ENCODE peak calls at places on chromosomes 7 and 10, in six cellular contexts. K, C, M, J, H and P are unnamed samples.

GRCh38 chr10:50325449-50326188 is 74.3 kb upstream of the ASAH2 start:
- DNase-seq in K (peak), C (peak), M (no peak), J (peak), H (peak), P (peak)

GRCh38 chr7:41637051-41637450 is 65.8 kb downstream of the INHBA start:
- DNase-seq in K (no peak), C (peak), M (no peak), J (no peak), H (no peak), P (no peak)

GRCh38 chr7:38463277-38464224 is 167.6 kb downstream of the AMPH start:
- DNase-seq in K (peak), C (peak), M (no peak), J (peak), H (peak), P (peak)

GRCh38 chr10:120891367-120891766 is 40.2 kb downstream of the WDR11 start:
- DNase-seq in K (no peak), C (no peak), M (no peak), J (no peak), H (no peak), P (no peak)

GRCh38 chr7:5388905-5389433 is 34.7 kb downstream of the TNRC18 start:
- DNase-seq in K (no peak), C (no peak), M (no peak), J (no peak), H (no peak), P (no peak)

GRCh38 chr10:323651-324293 is 188.5 kb downstream of the ZMYND11 start:
- DNase-seq in K (peak), C (peak), M (no peak), J (peak), H (peak), P (peak)

GRCh38 chr10:32413513-32413912 is 32.4 kb upstream of the CCDC7 start:
- DNase-seq in K (no peak), C (peak), M (no peak), J (peak), H (no peak), P (peak)

GRCh38 chr7:98423043-98423442 is 22.2 kb upstream of the BAIAP2L1 start:
- DNase-seq in K (no peak), C (peak), M (no peak), J (no peak), H (no peak), P (no peak)

GRCh38 chr7:101171442-101171837 is 6.1 kb upstream of the VGF start:
- DNase-seq in K (no peak), C (no peak), M (no peak), J (no peak), H (no peak), P (no peak)

GRCh38 chr7:129781856-129782256 is 170.3 kb downstream of the NRF1 start:
- DNase-seq in K (peak), C (no peak), M (peak), J (no peak), H (no peak), P (no peak)

GRCh38 chr7:96596120-96596826 is 113.4 kb downstream of the SEM1 start:
- DNase-seq in K (peak), C (peak), M (peak), J (no peak), H (no peak), P (peak)

GRCh38 chr10:123249894-123250293 is 95.7 kb downstream of the BUB3 start:
- DNase-seq in K (no peak), C (peak), M (no peak), J (no peak), H (no peak), P (no peak)

GRCh38 chr10:31095677-31096076 is 64.0 kb upstream of the ZNF438 start:
- DNase-seq in K (no peak), C (no peak), M (no peak), J (no peak), H (no peak), P (no peak)

GRCh38 chr10:94279835-94280709 is 82.7 kb downstream of the NOC3L start:
- DNase-seq in K (peak), C (peak), M (peak), J (no peak), H (peak), P (peak)

GRCh38 chr7:108034586-108034985 is 31.6 kb upstream of the LAMB1 start:
- DNase-seq in K (peak), C (no peak), M (no peak), J (no peak), H (no peak), P (no peak)

GRCh38 chr10:95275726-95276366 is 15.0 kb downstream of the PDLIM1 start:
- DNase-seq in K (peak), C (peak), M (no peak), J (no peak), H (no peak), P (no peak)

GRCh38 chr7:23074443-23075244 is 30.9 kb upstream of the KLHL7 start:
- DNase-seq in K (no peak), C (no peak), M (no peak), J (no peak), H (no peak), P (no peak)

GRCh38 chr10:80583681-80584080 is 46.0 kb downstream of the SH2D4B start:
- DNase-seq in K (no peak), C (no peak), M (no peak), J (no peak), H (no peak), P (no peak)

GRCh38 chr10:124650820-124651401 is 93.3 kb downstream of the FAM53B start:
- DNase-seq in K (no peak), C (no peak), M (no peak), J (no peak), H (no peak), P (no peak)

GRCh38 chr7:75850222-75850621 is 28.6 kb upstream of the RHBDD2 start:
- DNase-seq in K (no peak), C (no peak), M (no peak), J (no peak), H (no peak), P (no peak)

GRCh38 chr7:122402235-122402634 is 97.7 kb upstream of the FEZF1 start:
- DNase-seq in K (no peak), C (no peak), M (no peak), J (no peak), H (no peak), P (no peak)

GRCh38 chr10:7889947-7890542 is 71.7 kb downstream of the TAF3 start:
- DNase-seq in K (no peak), C (no peak), M (no peak), J (no peak), H (no peak), P (no peak)

GRCh38 chr10:77267703-77268630 is 369.6 kb downstream of the KCNMA1 start:
- DNase-seq in K (no peak), C (peak), M (no peak), J (no peak), H (no peak), P (no peak)

GRCh38 chr10:98611432-98611831 is 164.7 kb upstream of the HPS1 start:
- DNase-seq in K (no peak), C (peak), M (no peak), J (no peak), H (no peak), P (no peak)

GRCh38 chr10:114626841-114627240 is 31.2 kb downstream of the ABLIM1 start:
- DNase-seq in K (no peak), C (no peak), M (no peak), J (no peak), H (no peak), P (no peak)

GRCh38 chr10:77527839-77528238 is 109.8 kb downstream of the KCNMA1 start:
- DNase-seq in K (no peak), C (no peak), M (no peak), J (no peak), H (no peak), P (no peak)

GRCh38 chr10:86649471-86650150 is 4.7 kb upstream of the OPN4 start:
- DNase-seq in K (no peak), C (no peak), M (no peak), J (no peak), H (no peak), P (no peak)

GRCh38 chr10:88386878-88387773 is 196.0 kb downstream of the RNLS start:
- DNase-seq in K (peak), C (peak), M (peak), J (peak), H (peak), P (no peak)

GRCh38 chr7:53094827-53095226 is 59.4 kb downstream of the POM121L12 start:
- DNase-seq in K (no peak), C (no peak), M (no peak), J (no peak), H (no peak), P (no peak)

GRCh38 chr10:61943699-61944444 is 42.4 kb downstream of the ARID5B start:
- DNase-seq in K (no peak), C (peak), M (no peak), J (peak), H (no peak), P (no peak)

GRCh38 chr10:131860806-131861440 is 39.9 kb upstream of the PPP2R2D start:
- DNase-seq in K (no peak), C (no peak), M (no peak), J (no peak), H (no peak), P (no peak)

GRCh38 chr7:9698375-9698774 is 1265.0 kb downstream of the NXPH1 start:
- DNase-seq in K (no peak), C (no peak), M (no peak), J (no peak), H (no peak), P (no peak)

GRCh38 chr7:134927076-134927475 is 59.2 kb upstream of the AGBL3 start:
- DNase-seq in K (no peak), C (no peak), M (no peak), J (no peak), H (no peak), P (no peak)

GRCh38 chr10:119541459-119542356 is 811 bp downstream of the RGS10 start:
- DNase-seq in K (no peak), C (peak), M (no peak), J (no peak), H (no peak), P (no peak)

GRCh38 chr10:119540038-119540437 is 2.5 kb downstream of the RGS10 start:
- DNase-seq in K (no peak), C (no peak), M (no peak), J (no peak), H (no peak), P (no peak)

GRCh38 chr10:119542357-119542989 is at the start of gene RGS10:
- DNase-seq in K (peak), C (peak), M (peak), J (no peak), H (peak), P (no peak)

GRCh38 chr10:119539359-119539651 is 3.2 kb downstream of the RGS10 start:
- DNase-seq in K (no peak), C (no peak), M (no peak), J (no peak), H (no peak), P (no peak)

DNA sequence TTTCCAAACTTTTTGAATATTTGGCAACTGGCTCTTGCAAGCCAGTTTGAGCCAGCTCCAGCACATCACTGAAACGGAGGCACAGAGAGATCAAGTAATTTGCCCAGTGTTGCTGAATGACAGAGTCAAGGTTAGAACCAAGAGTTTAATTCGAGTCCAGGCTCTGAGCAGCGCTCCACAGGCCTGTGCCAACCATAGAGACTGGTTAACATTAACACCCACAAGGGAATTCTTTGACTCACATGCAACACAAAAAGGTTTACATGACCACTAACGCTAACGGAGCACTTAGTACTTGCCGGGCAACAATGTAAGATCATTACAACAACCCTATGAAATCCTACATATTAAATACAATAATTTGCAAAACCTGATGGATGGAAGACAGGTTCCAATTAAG is 1.5 kb downstream of the RGS10 start:
- DNase-seq in K (no peak), C (peak), M (no peak), J (no peak), H (no peak), P (no peak)
- H3K4me3 ChIP-seq in K (no peak), C (peak), M (no peak), J (peak), H (no peak), P (peak)

DNA sequence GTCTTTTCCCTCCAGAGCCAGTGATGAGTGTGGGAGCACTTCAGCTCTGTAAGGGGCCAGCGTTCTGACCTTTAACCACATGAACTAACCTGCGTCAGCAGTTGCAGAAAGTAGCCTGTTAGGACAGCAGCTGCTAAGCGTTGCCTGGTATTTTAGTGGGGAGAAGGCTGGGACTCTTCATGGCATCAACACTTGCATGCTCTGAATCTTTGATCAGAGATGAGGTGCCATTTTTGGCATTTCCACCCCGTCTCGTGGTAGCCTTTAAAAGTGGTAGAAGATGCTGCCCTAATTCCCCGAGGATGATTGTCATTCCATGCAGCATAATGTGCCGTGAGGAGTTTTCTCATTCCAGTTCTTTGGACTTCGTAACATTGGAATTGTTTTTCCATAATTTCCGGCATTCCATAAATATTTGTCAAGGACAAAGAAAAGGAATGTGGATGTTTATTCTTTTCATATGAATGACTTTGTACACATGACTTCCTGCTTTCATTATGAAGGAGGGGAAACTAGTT is 92.2 kb downstream of the AVL9 start:
- DNase-seq in K (no peak), C (peak), M (no peak), J (peak), H (peak), P (peak)
- TF ChIP-seq CTCF in K (no peak), C (no peak), M (no peak), J (no peak), H (no peak), P (no peak)

GRCh38 chr10:13700461-13701144 is 113.8 kb downstream of the PRPF18 start:
- DNase-seq in K (no peak), C (no peak), M (no peak), J (no peak), H (no peak), P (no peak)

GRCh38 chr10:13703997-13704536 is 117.3 kb downstream of the PRPF18 start:
- DNase-seq in K (no peak), C (no peak), M (no peak), J (no peak), H (no peak), P (no peak)

GRCh38 chr10:13703101-13703818 is 116.5 kb downstream of the PRPF18 start:
- DNase-seq in K (no peak), C (no peak), M (no peak), J (no peak), H (no peak), P (no peak)

GRCh38 chr10:13699216-13699615 is 112.5 kb downstream of the PRPF18 start:
- DNase-seq in K (no peak), C (no peak), M (no peak), J (no peak), H (peak), P (no peak)

GRCh38 chr10:13701157-13701919 is 114.6 kb downstream of the PRPF18 start:
- DNase-seq in K (no peak), C (peak), M (no peak), J (no peak), H (no peak), P (no peak)
- H3K4me3 ChIP-seq in K (no peak), C (no peak), M (no peak), J (no peak), H (no peak), P (no peak)

GRCh38 chr7:46745700-46746090 is 824.6 kb upstream of the IGFBP3 start:
- DNase-seq in K (no peak), C (peak), M (no peak), J (no peak), H (no peak), P (no peak)
- TF ChIP-seq CTCF in K (no peak), C (peak), M (no peak), J (peak), H (peak), P (peak)

GRCh38 chr7:18504965-18505364 is 9.4 kb downstream of the HDAC9 start:
- DNase-seq in K (no peak), C (no peak), M (no peak), J (no peak), H (no peak), P (no peak)

GRCh38 chr7:18505870-18506460 is 10.4 kb downstream of the HDAC9 start:
- DNase-seq in K (no peak), C (peak), M (no peak), J (no peak), H (no peak), P (no peak)

GRCh38 chr7:18509491-18509890 is 13.9 kb downstream of the HDAC9 start:
- DNase-seq in K (no peak), C (no peak), M (no peak), J (no peak), H (no peak), P (no peak)

GRCh38 chr7:18511351-18511750 is 15.8 kb downstream of the HDAC9 start:
- DNase-seq in K (no peak), C (no peak), M (no peak), J (no peak), H (no peak), P (no peak)

GRCh38 chr7:18508441-18509427 is 13.2 kb downstream of the HDAC9 start:
- DNase-seq in K (no peak), C (peak), M (no peak), J (peak), H (peak), P (peak)
- H3K4me3 ChIP-seq in K (no peak), C (peak), M (no peak), J (peak), H (peak), P (peak)

GRCh38 chr10:76040107-76040829 is 608.8 kb downstream of the LRMDA start:
- DNase-seq in K (no peak), C (no peak), M (no peak), J (no peak), H (no peak), P (no peak)
- TF ChIP-seq CTCF in K (no peak), C (peak), M (no peak), J (no peak), H (no peak), P (peak)

GRCh38 chr7:102912742-102913141 is at the start of gene LRRC17:
- DNase-seq in K (no peak), C (peak), M (no peak), J (peak), H (peak), P (peak)

GRCh38 chr7:102914585-102914984 is 1.8 kb downstream of the LRRC17 start:
- DNase-seq in K (peak), C (peak), M (no peak), J (no peak), H (peak), P (no peak)

GRCh38 chr7:102916881-102917280 is 4.1 kb downstream of the LRRC17 start:
- DNase-seq in K (no peak), C (peak), M (no peak), J (no peak), H (no peak), P (no peak)

GRCh38 chr7:102916426-102916825 is 3.6 kb downstream of the LRRC17 start:
- DNase-seq in K (no peak), C (peak), M (no peak), J (peak), H (no peak), P (peak)

GRCh38 chr7:102913846-102914245 is 1.0 kb downstream of the LRRC17 start:
- DNase-seq in K (no peak), C (no peak), M (no peak), J (no peak), H (no peak), P (no peak)
- H3K4me3 ChIP-seq in K (no peak), C (peak), M (no peak), J (peak), H (peak), P (peak)

DNA sequence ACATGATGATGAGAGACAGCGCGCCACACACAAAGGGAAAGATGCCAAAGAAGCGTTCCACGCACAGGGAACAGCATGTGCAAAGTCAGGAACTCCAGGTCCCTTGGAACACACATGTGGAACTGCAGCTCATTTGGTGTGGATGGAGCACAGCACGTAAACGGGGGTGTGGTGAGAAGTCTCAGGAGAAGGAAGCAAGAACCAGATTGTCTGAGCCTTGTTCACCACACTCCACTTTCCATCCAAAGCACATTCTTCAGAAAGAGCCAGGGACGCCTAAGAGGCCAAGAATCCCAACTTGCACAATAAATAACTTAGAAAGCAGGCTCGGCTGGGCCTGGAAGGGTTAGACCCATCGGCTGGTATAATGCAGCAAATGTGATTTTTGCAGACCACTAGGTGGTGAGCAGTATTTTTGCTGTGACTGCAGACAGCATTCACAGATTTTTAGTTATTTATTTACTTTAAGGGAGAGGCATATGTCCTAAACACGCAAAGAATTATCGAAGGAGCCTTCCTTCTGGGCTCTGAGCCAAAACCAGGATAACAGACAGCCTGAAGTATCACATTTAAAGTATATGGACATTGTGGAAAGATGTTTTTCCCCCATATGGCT is 27.9 kb upstream of the ASCC1 start:
- DNase-seq in K (peak), C (peak), M (no peak), J (peak), H (no peak), P (peak)
- TF ChIP-seq CTCF in K (peak), C (peak), M (no peak), J (peak), H (no peak), P (peak)

DNA sequence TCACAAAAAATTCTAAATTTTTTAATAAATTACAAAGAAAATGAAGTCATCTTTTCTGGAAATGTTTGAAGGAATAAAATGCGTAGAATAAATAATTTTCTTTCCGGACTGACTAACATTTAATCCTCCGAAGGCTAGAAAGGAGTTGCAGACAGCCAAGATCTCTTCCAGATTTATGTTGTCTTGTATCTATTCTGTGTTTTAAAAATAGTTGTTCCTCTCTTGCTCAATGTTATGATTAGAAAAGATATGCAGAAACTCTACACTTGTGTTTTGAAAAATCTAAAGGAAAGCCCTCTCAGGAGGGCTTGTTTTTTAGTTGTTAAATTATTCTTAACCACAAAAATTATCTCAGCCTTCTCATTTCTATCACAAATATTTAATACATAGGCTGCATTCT is 70.7 kb downstream of the MACC1 start:
- DNase-seq in K (no peak), C (peak), M (no peak), J (no peak), H (no peak), P (no peak)
- H3K4me3 ChIP-seq in K (no peak), C (no peak), M (no peak), J (no peak), H (no peak), P (no peak)